ENCODE peak calls at places on chromosomes 13 and 19, in four cellular contexts. One of them, this sample, is unnamed.

GRCh38 chr19:44156475-44156874 is 8.4 kb upstream of the ZNF226 start:
- DNase-seq in K562: no peak
- DNase-seq in NCI-H1417 treated with DMSO at 0.1 percent for 48 hours: no peak
- DNase-seq in anterior cingulate cortex: no peak
- DNase-seq in this sample: no peak

GRCh38 chr13:106499905-106500304 is 35.6 kb downstream of the EFNB2 start:
- DNase-seq in K562: no peak
- DNase-seq in NCI-H1417 treated with DMSO at 0.1 percent for 48 hours: no peak
- DNase-seq in anterior cingulate cortex: no peak
- DNase-seq in this sample: no peak

GRCh38 chr13:44576396-44577235 is 486 bp upstream of the TSC22D1 start:
- DNase-seq in K562: peak
- DNase-seq in NCI-H1417 treated with DMSO at 0.1 percent for 48 hours: no peak
- DNase-seq in anterior cingulate cortex: peak
- DNase-seq in this sample: peak

GRCh38 chr19:16223746-16224145 is 26.0 kb downstream of the AP1M1 start:
- DNase-seq in K562: no peak
- DNase-seq in NCI-H1417 treated with DMSO at 0.1 percent for 48 hours: no peak
- DNase-seq in anterior cingulate cortex: no peak
- DNase-seq in this sample: no peak

GRCh38 chr19:34644991-34645461 is 31.9 kb downstream of the SCGB2B2 start:
- DNase-seq in K562: no peak
- DNase-seq in NCI-H1417 treated with DMSO at 0.1 percent for 48 hours: no peak
- DNase-seq in anterior cingulate cortex: no peak
- DNase-seq in this sample: no peak

GRCh38 chr13:65744761-65745160 is 1485.4 kb downstream of the PCDH9 start:
- DNase-seq in K562: no peak
- DNase-seq in NCI-H1417 treated with DMSO at 0.1 percent for 48 hours: no peak
- DNase-seq in anterior cingulate cortex: no peak
- DNase-seq in this sample: no peak

GRCh38 chr19:49064029-49064629 is 489 bp downstream of the NTF4 start:
- DNase-seq in K562: no peak
- DNase-seq in NCI-H1417 treated with DMSO at 0.1 percent for 48 hours: no peak
- DNase-seq in anterior cingulate cortex: no peak
- DNase-seq in this sample: peak

GRCh38 chr19:33580645-33581037 is 41.1 kb upstream of the CHST8 start:
- DNase-seq in K562: no peak
- DNase-seq in NCI-H1417 treated with DMSO at 0.1 percent for 48 hours: peak
- DNase-seq in anterior cingulate cortex: no peak
- DNase-seq in this sample: no peak

GRCh38 chr13:73057284-73058025 is 1.4 kb upstream of the KLF5 start:
- DNase-seq in K562: no peak
- DNase-seq in NCI-H1417 treated with DMSO at 0.1 percent for 48 hours: no peak
- DNase-seq in anterior cingulate cortex: no peak
- DNase-seq in this sample: no peak

GRCh38 chr19:44260343-44260681 is 626 bp downstream of the ZNF233 start:
- DNase-seq in K562: no peak
- DNase-seq in NCI-H1417 treated with DMSO at 0.1 percent for 48 hours: no peak
- DNase-seq in anterior cingulate cortex: no peak
- DNase-seq in this sample: peak

GRCh38 chr19:40633207-40633606 is 32.0 kb downstream of the LTBP4 start:
- DNase-seq in K562: no peak
- DNase-seq in NCI-H1417 treated with DMSO at 0.1 percent for 48 hours: no peak
- DNase-seq in anterior cingulate cortex: no peak
- DNase-seq in this sample: no peak

GRCh38 chr13:109246001-109246400 is 540.4 kb downstream of the IRS2 start:
- DNase-seq in K562: no peak
- DNase-seq in NCI-H1417 treated with DMSO at 0.1 percent for 48 hours: no peak
- DNase-seq in anterior cingulate cortex: no peak
- DNase-seq in this sample: no peak

GRCh38 chr19:2477732-2478191 is 1.8 kb downstream of the GADD45B start:
- DNase-seq in K562: no peak
- DNase-seq in NCI-H1417 treated with DMSO at 0.1 percent for 48 hours: no peak
- DNase-seq in anterior cingulate cortex: peak
- DNase-seq in this sample: no peak

GRCh38 chr19:1768248-1768647 is 14.9 kb downstream of the ONECUT3 start:
- DNase-seq in K562: peak
- DNase-seq in NCI-H1417 treated with DMSO at 0.1 percent for 48 hours: no peak
- DNase-seq in anterior cingulate cortex: no peak
- DNase-seq in this sample: peak

GRCh38 chr13:113897161-113897560 is 33.3 kb upstream of the GAS6 start:
- DNase-seq in K562: no peak
- DNase-seq in NCI-H1417 treated with DMSO at 0.1 percent for 48 hours: no peak
- DNase-seq in anterior cingulate cortex: no peak
- DNase-seq in this sample: no peak

GRCh38 chr19:57701625-57702024 is 7.4 kb downstream of the ZNF154 start:
- DNase-seq in K562: no peak
- DNase-seq in NCI-H1417 treated with DMSO at 0.1 percent for 48 hours: no peak
- DNase-seq in anterior cingulate cortex: no peak
- DNase-seq in this sample: no peak

GRCh38 chr19:49490287-49491029 is 3.0 kb downstream of the RPL13A start:
- DNase-seq in K562: peak
- DNase-seq in NCI-H1417 treated with DMSO at 0.1 percent for 48 hours: no peak
- DNase-seq in anterior cingulate cortex: no peak
- DNase-seq in this sample: no peak

GRCh38 chr13:65095118-65095517 is 2135.0 kb downstream of the PCDH9 start:
- DNase-seq in K562: no peak
- DNase-seq in NCI-H1417 treated with DMSO at 0.1 percent for 48 hours: no peak
- DNase-seq in anterior cingulate cortex: no peak
- DNase-seq in this sample: no peak

GRCh38 chr13:86976521-86977324 is 694.4 kb upstream of the SLITRK5 start:
- DNase-seq in K562: no peak
- DNase-seq in NCI-H1417 treated with DMSO at 0.1 percent for 48 hours: no peak
- DNase-seq in anterior cingulate cortex: no peak
- DNase-seq in this sample: no peak

GRCh38 chr19:56167064-56167578 is 8.7 kb upstream of the GALP start:
- DNase-seq in K562: no peak
- DNase-seq in NCI-H1417 treated with DMSO at 0.1 percent for 48 hours: no peak
- DNase-seq in anterior cingulate cortex: no peak
- DNase-seq in this sample: no peak

GRCh38 chr13:74070513-74070912 is 63.7 kb downstream of the KLF12 start:
- DNase-seq in K562: no peak
- DNase-seq in NCI-H1417 treated with DMSO at 0.1 percent for 48 hours: no peak
- DNase-seq in anterior cingulate cortex: no peak
- DNase-seq in this sample: no peak

GRCh38 chr19:33143897-33144405 is 12.0 kb downstream of the WDR88 start:
- DNase-seq in K562: peak
- DNase-seq in NCI-H1417 treated with DMSO at 0.1 percent for 48 hours: no peak
- DNase-seq in anterior cingulate cortex: peak
- DNase-seq in this sample: peak

GRCh38 chr19:41350735-41351338 is 2.9 kb downstream of the TGFB1 start:
- DNase-seq in K562: peak
- DNase-seq in NCI-H1417 treated with DMSO at 0.1 percent for 48 hours: no peak
- DNase-seq in anterior cingulate cortex: no peak
- DNase-seq in this sample: no peak

GRCh38 chr13:68369739-68370138 is 1139.6 kb upstream of the PCDH9 start:
- DNase-seq in K562: no peak
- DNase-seq in NCI-H1417 treated with DMSO at 0.1 percent for 48 hours: peak
- DNase-seq in anterior cingulate cortex: no peak
- DNase-seq in this sample: no peak

GRCh38 chr19:53224606-53225005 is 30.1 kb downstream of the ZNF677 start:
- DNase-seq in K562: no peak
- DNase-seq in NCI-H1417 treated with DMSO at 0.1 percent for 48 hours: no peak
- DNase-seq in anterior cingulate cortex: no peak
- DNase-seq in this sample: no peak

GRCh38 chr19:5003781-5004180 is 34.9 kb downstream of the KDM4B start:
- DNase-seq in K562: no peak
- DNase-seq in NCI-H1417 treated with DMSO at 0.1 percent for 48 hours: no peak
- DNase-seq in anterior cingulate cortex: no peak
- DNase-seq in this sample: no peak

GRCh38 chr19:6528544-6529121 is 2.2 kb upstream of the TNFSF9 start:
- DNase-seq in K562: no peak
- DNase-seq in NCI-H1417 treated with DMSO at 0.1 percent for 48 hours: no peak
- DNase-seq in anterior cingulate cortex: peak
- DNase-seq in this sample: peak

GRCh38 chr13:94154362-94154761 is 325.1 kb downstream of the DCT start:
- DNase-seq in K562: no peak
- DNase-seq in NCI-H1417 treated with DMSO at 0.1 percent for 48 hours: no peak
- DNase-seq in anterior cingulate cortex: no peak
- DNase-seq in this sample: no peak

GRCh38 chr19:19502808-19503602 is 12.3 kb downstream of the TSSK6 start:
- DNase-seq in K562: no peak
- DNase-seq in NCI-H1417 treated with DMSO at 0.1 percent for 48 hours: no peak
- DNase-seq in anterior cingulate cortex: no peak
- DNase-seq in this sample: no peak

GRCh38 chr19:34838248-34838647 is 65.2 kb upstream of the ZNF599 start:
- DNase-seq in K562: peak
- DNase-seq in NCI-H1417 treated with DMSO at 0.1 percent for 48 hours: no peak
- DNase-seq in anterior cingulate cortex: no peak
- DNase-seq in this sample: no peak

GRCh38 chr19:1254530-1255185 is 6.3 kb downstream of the MIDN start:
- DNase-seq in K562: no peak
- DNase-seq in NCI-H1417 treated with DMSO at 0.1 percent for 48 hours: no peak
- DNase-seq in anterior cingulate cortex: no peak
- DNase-seq in this sample: no peak

GRCh38 chr19:19552811-19553210 is 14.7 kb downstream of the CILP2 start:
- DNase-seq in K562: peak
- DNase-seq in NCI-H1417 treated with DMSO at 0.1 percent for 48 hours: no peak
- DNase-seq in anterior cingulate cortex: no peak
- DNase-seq in this sample: peak

GRCh38 chr13:51605698-51606097 is 21.4 kb downstream of the WDFY2 start:
- DNase-seq in K562: no peak
- DNase-seq in NCI-H1417 treated with DMSO at 0.1 percent for 48 hours: no peak
- DNase-seq in anterior cingulate cortex: no peak
- DNase-seq in this sample: no peak

GRCh38 chr13:99916366-99917103 is 55.0 kb downstream of the ZIC5 start:
- DNase-seq in K562: peak
- DNase-seq in NCI-H1417 treated with DMSO at 0.1 percent for 48 hours: peak
- DNase-seq in anterior cingulate cortex: no peak
- DNase-seq in this sample: no peak

GRCh38 chr19:42466521-42467436 is 24.0 kb upstream of the CXCL17 start:
- DNase-seq in K562: no peak
- DNase-seq in NCI-H1417 treated with DMSO at 0.1 percent for 48 hours: no peak
- DNase-seq in anterior cingulate cortex: no peak
- DNase-seq in this sample: no peak